ENCODE peak calls at places on chromosome 21, in ten cellular contexts. S is cardiac muscle cell, Z is ovary, R is osteocyte, K is dorsolateral prefrontal cortex, Y is astrocyte of the cerebellum, Q is cardiac fibroblast, W is B cell, N is MCF 10A, F is WERI-Rb-1. C is an unnamed sample.

GRCh38 chr21:29378814-29379213 is 80.1 kb downstream of the BACH1 start:
- DNase-seq in Y (no peak), Z (no peak), W (no peak), K (no peak), S (peak; percentile 63), N (peak; percentile 16), F (no peak), R (no peak), Q (peak; percentile 64), C (no peak)

GRCh38 chr21:25573409-25574206 is 33.7 kb downstream of the MRPL39 start:
- DNase-seq in Z (no peak), Q (peak; percentile 60), N (peak; percentile 70), R (no peak), W (peak; percentile 56), K (no peak), S (peak; percentile 74), F (no peak), Y (peak; percentile 74), C (no peak)

GRCh38 chr21:28913071-28913470 is 79.6 kb downstream of the LTN1 start:
- DNase-seq in N (no peak), W (no peak), Z (no peak), R (no peak), K (no peak), Y (no peak), Q (no peak), S (no peak), F (no peak), C (no peak)

GRCh38 chr21:28714795-28715464 is 277.7 kb downstream of the LTN1 start:
- DNase-seq in S (peak; percentile 46), R (no peak), Z (no peak), W (no peak), N (no peak), Y (peak; percentile 29), Q (peak; percentile 59), K (no peak), F (no peak), C (no peak)

GRCh38 chr21:22476726-22477646 is 1478.8 kb downstream of the NCAM2 start:
- DNase-seq in F (no peak), S (no peak), Q (no peak), Z (no peak), N (no peak), W (no peak), Y (no peak), K (peak; percentile 8), R (no peak), C (no peak)

GRCh38 chr21:44800971-44801467 is 601 bp downstream of the UBE2G2 start:
- DNase-seq in Q (peak; percentile 31), R (no peak), Y (no peak), W (peak; percentile 49), K (no peak), Z (no peak), S (peak; percentile 33), F (no peak), N (peak; percentile 59), C (no peak)

GRCh38 chr21:28822882-28823335 is 169.8 kb downstream of the LTN1 start:
- DNase-seq in Z (no peak), Q (peak; percentile 77), S (peak; percentile 38), K (no peak), N (no peak), Y (no peak), W (no peak), R (no peak), F (no peak), C (no peak)

GRCh38 chr21:36297555-36297937 is 22.5 kb upstream of the MORC3 start:
- DNase-seq in N (no peak), Y (no peak), Z (no peak), R (no peak), Q (no peak), K (no peak), W (peak; percentile 18), F (no peak), S (no peak), C (no peak)

GRCh38 chr21:41148798-41149197 is 19.2 kb upstream of the BACE2 start:
- DNase-seq in Y (no peak), S (no peak), Q (no peak), R (no peak), W (peak; percentile 39), N (no peak), F (no peak), K (no peak), Z (no peak), C (no peak)

GRCh38 chr21:28771790-28772501 is 220.7 kb downstream of the LTN1 start:
- DNase-seq in W (no peak), Q (peak; percentile 87), S (peak; percentile 64), R (no peak), Z (no peak), F (no peak), K (no peak), N (peak; percentile 57), Y (peak; percentile 59), C (no peak)

GRCh38 chr21:25835397-25835796 is 100.6 kb downstream of the GABPA start:
- DNase-seq in Q (peak; percentile 7), K (no peak), N (no peak), R (no peak), S (peak; percentile 34), W (no peak), Y (no peak), F (no peak), Z (no peak), C (no peak)

GRCh38 chr21:26964379-26964778 is 2.5 kb downstream of the ADAMTS5 start:
- DNase-seq in Q (peak; percentile 26), F (no peak), K (no peak), R (no peak), Y (no peak), W (no peak), Z (peak; percentile 83), S (peak; percentile 42), N (no peak), C (no peak)

GRCh38 chr21:36728371-36729111 is 29.6 kb downstream of the SIM2 start:
- DNase-seq in Y (peak; percentile 31), Z (no peak), Q (no peak), S (no peak), K (no peak), F (no peak), N (no peak), W (no peak), R (peak; percentile 73), C (no peak)

GRCh38 chr21:33901421-33902288 is 13.9 kb downstream of the ATP5PO start:
- DNase-seq in Q (peak; percentile 82), K (peak; percentile 27), N (peak; percentile 64), W (no peak), R (no peak), S (peak; percentile 84), Z (no peak), Y (peak; percentile 57), F (peak; percentile 82), C (peak; percentile 43)
- TF ChIP-seq CTCF in Q (peak; percentile 62), K (peak; percentile 46), N (peak; percentile 55), W (no peak), R (peak; percentile 70), S (peak; percentile 69), Z (no peak), Y (peak; percentile 78), F (peak; percentile 96), C (peak; percentile 62)

DNA sequence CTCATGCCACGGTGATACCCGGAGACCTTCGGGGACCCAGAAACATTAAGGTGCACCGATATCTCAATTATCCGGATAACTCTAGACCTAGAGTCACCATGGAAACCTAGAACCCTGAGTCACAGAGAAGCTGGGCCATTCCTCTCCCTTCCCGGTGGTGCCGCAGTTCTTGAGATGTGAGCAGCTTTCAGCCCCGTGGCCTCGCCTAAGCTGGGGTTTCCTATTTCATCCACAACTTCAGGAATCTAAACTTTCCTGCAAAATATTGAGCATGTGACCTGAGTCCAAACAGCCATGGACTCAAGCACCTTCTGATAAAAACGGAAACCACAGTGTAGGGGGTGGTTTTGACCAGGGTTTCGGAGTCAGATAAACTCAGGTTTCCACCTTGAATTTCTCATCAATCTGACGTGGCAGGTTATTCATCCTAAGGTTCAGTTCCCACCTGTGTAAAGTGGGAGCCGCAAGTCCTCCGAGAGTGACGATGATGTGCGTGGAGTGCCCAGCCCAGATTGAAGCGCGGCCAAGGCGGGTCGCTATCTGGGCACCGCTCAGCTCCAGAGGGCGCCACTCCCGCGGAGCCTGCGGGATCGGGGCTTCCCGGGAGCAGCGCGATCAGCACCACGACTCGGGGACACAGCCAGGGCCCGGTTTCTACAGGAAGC is 980 bp upstream of the ETS2 start:
- DNase-seq in W (no peak), Q (no peak), R (no peak), S (peak; percentile 61), K (peak; percentile 65), F (peak; percentile 80), N (peak; percentile 76), Z (peak; percentile 83), Y (no peak), C (peak; percentile 59)
- TF ChIP-seq CTCF in W (no peak), Q (no peak), R (peak; percentile 56), S (peak; percentile 61), K (peak; percentile 44), F (peak; percentile 88), N (peak; percentile 36), Z (peak; percentile 38), Y (peak; percentile 55), C (peak; percentile 61)

DNA sequence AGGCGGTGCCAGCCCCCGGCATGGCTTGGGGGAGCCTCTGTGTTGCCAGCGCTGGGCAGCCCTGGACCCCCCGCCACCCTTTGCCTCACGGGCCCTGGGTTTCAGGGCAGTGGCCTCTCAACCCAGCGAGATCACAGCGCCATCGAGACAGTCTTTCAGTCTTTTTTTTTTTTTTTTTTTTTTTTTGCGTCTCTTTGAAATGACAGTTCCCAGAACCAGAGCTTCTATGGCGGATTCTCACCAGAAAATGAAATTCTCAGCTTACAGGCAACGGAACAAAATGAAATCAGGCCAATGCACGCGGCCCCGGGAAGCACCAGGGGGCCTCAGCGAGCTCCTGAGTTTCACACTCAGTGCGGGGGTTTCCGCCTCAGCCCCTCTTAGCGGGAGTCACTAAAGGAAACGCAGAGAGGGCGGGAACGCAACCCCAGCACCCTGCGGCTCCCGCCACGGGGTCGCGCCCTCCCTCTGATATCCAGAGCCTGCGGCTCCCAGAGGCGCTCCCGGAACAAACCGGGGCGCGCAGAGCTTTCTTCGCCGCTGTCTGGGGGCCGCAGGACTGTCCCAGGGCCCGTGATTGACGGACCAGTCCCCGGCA is 8.0 kb upstream of the COL6A1 start:
- DNase-seq in W (peak; percentile 78), Z (peak; percentile 87), N (peak; percentile 49), F (peak; percentile 88), R (no peak), Q (peak; percentile 93), K (no peak), S (peak; percentile 93), Y (peak; percentile 75), C (peak; percentile 83)
- TF ChIP-seq CTCF in W (peak; percentile 72), Z (peak; percentile 83), N (peak; percentile 47), F (peak; percentile 83), R (peak; percentile 80), Q (peak; percentile 83), K (peak; percentile 49), S (peak; percentile 81), Y (peak; percentile 73), C (peak; percentile 74)

DNA sequence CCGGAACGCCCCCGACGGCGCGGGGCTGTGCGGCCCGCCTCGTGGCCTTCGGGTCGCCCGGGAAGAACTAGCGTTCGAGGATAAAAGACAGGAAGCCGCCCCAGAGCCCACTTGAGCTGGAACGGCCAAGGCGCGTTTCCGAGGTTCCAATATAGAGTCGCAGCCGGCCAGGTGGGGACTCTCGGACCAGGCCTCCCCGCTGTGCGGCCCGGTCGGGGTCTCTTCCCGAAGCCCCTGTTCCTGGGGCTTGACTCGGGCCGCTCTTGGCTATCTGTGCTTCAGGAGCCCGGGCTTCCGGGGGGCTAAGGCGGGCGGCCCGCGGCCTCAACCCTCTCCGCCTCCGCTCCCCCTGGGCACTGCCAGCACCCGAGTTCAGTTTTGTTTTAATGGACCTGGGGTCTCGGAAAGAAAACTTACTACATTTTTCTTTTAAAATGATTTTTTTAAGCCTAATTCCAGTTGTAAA is 158.8 kb downstream of the RUNX1 start:
- DNase-seq in Y (no peak), W (no peak), R (no peak), Z (no peak), S (no peak), N (no peak), F (no peak), Q (no peak), K (no peak), C (no peak)
- TF ChIP-seq CTCF in Y (no peak), W (peak; percentile 50), R (peak; percentile 33), Z (no peak), S (no peak), N (no peak), F (no peak), Q (no peak), K (no peak), C (no peak)

C was measured in neural crest cell.